ENCODE peak calls at places on chromosomes 3 and 15, in six cellular contexts. One of them, this sample, is unnamed. For H4K20me1 and H3K4me1, the result is how much of the 10 kb centered on the place peaks cover.

GRCh38 chr15:52196891-52197290 is 5.7 kb upstream of the GNB5 start:
- DNase-seq in PC-9: no peak
- DNase-seq in IMR-90: no peak
- DNase-seq in OCI-LY7: no peak
- DNase-seq in fibroblast of lung: no peak
- DNase-seq in GM23338: no peak
- DNase-seq in this sample: no peak

GRCh38 chr3:71160800-71161546 is 422.6 kb downstream of the FOXP1 start:
- DNase-seq in PC-9: peak
- DNase-seq in OCI-LY7: peak
- DNase-seq in fibroblast of lung: peak
- DNase-seq in IMR-90: peak
- DNase-seq in GM23338: no peak
- DNase-seq in this sample: peak

GRCh38 chr3:171772427-171773056 is 37.7 kb downstream of the PLD1 start:
- DNase-seq in GM23338: peak
- DNase-seq in PC-9: peak
- DNase-seq in fibroblast of lung: peak
- DNase-seq in IMR-90: peak
- DNase-seq in OCI-LY7: peak
- DNase-seq in this sample: peak

GRCh38 chr3:94440767-94441493 is 378.1 kb downstream of the NSUN3 start:
- DNase-seq in IMR-90: peak
- DNase-seq in PC-9: no peak
- DNase-seq in OCI-LY7: no peak
- DNase-seq in GM23338: no peak
- DNase-seq in fibroblast of lung: peak
- DNase-seq in this sample: no peak

GRCh38 chr15:85336870-85337269 is 43.5 kb upstream of the AKAP13 start:
- DNase-seq in PC-9: no peak
- DNase-seq in OCI-LY7: no peak
- DNase-seq in GM23338: no peak
- DNase-seq in IMR-90: no peak
- DNase-seq in fibroblast of lung: no peak
- DNase-seq in this sample: no peak

GRCh38 chr15:48191574-48192225 is at the start of gene CTXN2:
- DNase-seq in GM23338: peak
- DNase-seq in PC-9: no peak
- DNase-seq in OCI-LY7: no peak
- DNase-seq in IMR-90: no peak
- DNase-seq in fibroblast of lung: peak
- DNase-seq in this sample: no peak

GRCh38 chr15:70587896-70588567 is 175.3 kb downstream of the UACA start:
- DNase-seq in PC-9: no peak
- DNase-seq in OCI-LY7: no peak
- DNase-seq in IMR-90: no peak
- DNase-seq in GM23338: no peak
- DNase-seq in fibroblast of lung: no peak
- DNase-seq in this sample: no peak

GRCh38 chr3:132972333-132972732 is 65.9 kb upstream of the TMEM108 start:
- DNase-seq in fibroblast of lung: peak
- DNase-seq in IMR-90: peak
- DNase-seq in OCI-LY7: no peak
- DNase-seq in PC-9: no peak
- DNase-seq in GM23338: no peak
- DNase-seq in this sample: no peak

GRCh38 chr15:78372880-78373279 is 32.7 kb downstream of the CRABP1 start:
- DNase-seq in PC-9: no peak
- DNase-seq in GM23338: peak
- DNase-seq in IMR-90: no peak
- DNase-seq in fibroblast of lung: no peak
- DNase-seq in OCI-LY7: no peak
- DNase-seq in this sample: no peak

GRCh38 chr3:177051419-177051818 is 145.9 kb downstream of the TBL1XR1 start:
- DNase-seq in PC-9: no peak
- DNase-seq in GM23338: no peak
- DNase-seq in IMR-90: no peak
- DNase-seq in OCI-LY7: peak
- DNase-seq in fibroblast of lung: no peak
- DNase-seq in this sample: no peak

GRCh38 chr15:99424978-99425665 is 140.7 kb upstream of the MEF2A start:
- DNase-seq in PC-9: peak
- DNase-seq in OCI-LY7: no peak
- DNase-seq in GM23338: no peak
- DNase-seq in IMR-90: peak
- DNase-seq in fibroblast of lung: peak
- DNase-seq in this sample: no peak

GRCh38 chr3:62319570-62320243 is 53.6 kb downstream of the FEZF2 start:
- DNase-seq in fibroblast of lung: no peak
- DNase-seq in PC-9: no peak
- DNase-seq in IMR-90: no peak
- DNase-seq in GM23338: no peak
- DNase-seq in OCI-LY7: no peak
- DNase-seq in this sample: no peak

GRCh38 chr3:28039829-28040228 is 201.6 kb upstream of the CMC1 start:
- DNase-seq in IMR-90: no peak
- DNase-seq in fibroblast of lung: no peak
- DNase-seq in GM23338: no peak
- DNase-seq in OCI-LY7: no peak
- DNase-seq in PC-9: no peak
- DNase-seq in this sample: no peak

GRCh38 chr3:8938021-8938420 is 25.3 kb downstream of the RAD18 start:
- DNase-seq in PC-9: no peak
- DNase-seq in GM23338: peak
- DNase-seq in fibroblast of lung: peak
- DNase-seq in IMR-90: peak
- DNase-seq in OCI-LY7: peak
- DNase-seq in this sample: no peak
- TF ChIP-seq CTCF in PC-9: peak
- TF ChIP-seq CTCF in GM23338: peak
- TF ChIP-seq CTCF in fibroblast of lung: peak
- TF ChIP-seq CTCF in IMR-90: peak
- TF ChIP-seq CTCF in OCI-LY7: peak
- TF ChIP-seq CTCF in this sample: peak

DNA sequence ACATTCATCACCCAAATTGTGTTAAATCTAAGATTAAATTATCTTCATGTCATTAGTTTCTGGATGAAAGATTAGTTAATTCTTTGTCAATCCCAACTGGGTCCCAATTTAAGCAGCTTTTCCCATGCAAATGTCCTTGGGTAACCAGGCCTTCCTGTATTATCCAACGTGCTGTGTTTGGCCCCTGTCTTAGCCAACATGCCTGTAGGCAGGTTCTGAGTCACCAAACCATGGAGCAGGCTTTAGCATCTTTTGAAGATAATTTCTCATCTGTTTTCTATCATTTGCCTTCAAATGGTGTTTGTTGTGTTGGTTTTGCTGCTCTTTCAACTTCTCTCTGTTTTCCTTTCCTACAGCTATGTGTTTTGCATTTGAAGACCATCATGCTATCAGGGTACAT is 216.2 kb downstream of the ITPR1 start:
- DNase-seq in fibroblast of lung: no peak
- DNase-seq in OCI-LY7: no peak
- DNase-seq in PC-9: no peak
- DNase-seq in GM23338: no peak
- DNase-seq in IMR-90: peak
- DNase-seq in this sample: no peak
- H4K20me1 ChIP-seq in fibroblast of lung: under half
- H4K20me1 ChIP-seq in OCI-LY7: under half
- H4K20me1 ChIP-seq in PC-9: under half
- H4K20me1 ChIP-seq in GM23338: under half
- H4K20me1 ChIP-seq in IMR-90: under half
- H4K20me1 ChIP-seq in this sample: under half

DNA sequence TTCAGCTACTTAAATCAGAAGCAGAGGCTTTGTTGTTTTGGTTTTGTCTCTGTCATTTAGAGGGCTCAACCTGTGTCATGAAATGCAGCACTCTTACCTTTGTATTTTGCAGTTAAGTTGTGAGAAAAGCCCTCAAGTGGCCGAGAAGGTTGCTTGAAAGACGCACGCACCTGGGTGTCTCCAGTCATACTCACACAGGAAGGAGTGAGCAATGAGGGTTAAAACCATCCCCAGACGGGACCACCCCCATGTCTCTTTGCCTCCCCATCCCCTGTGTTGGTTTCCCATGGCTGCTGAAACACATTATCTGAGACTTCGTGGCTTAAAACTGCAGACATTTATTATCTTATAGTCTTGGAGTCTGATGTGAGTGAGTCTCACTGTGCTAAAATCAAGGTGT is 376.1 kb upstream of the CFAP20DC start:
- DNase-seq in IMR-90: no peak
- DNase-seq in GM23338: no peak
- DNase-seq in PC-9: no peak
- DNase-seq in OCI-LY7: peak
- DNase-seq in fibroblast of lung: peak
- DNase-seq in this sample: peak
- H3K4me1 ChIP-seq in IMR-90: under half
- H3K4me1 ChIP-seq in GM23338: under half
- H3K4me1 ChIP-seq in PC-9: under half
- H3K4me1 ChIP-seq in OCI-LY7: under half
- H3K4me1 ChIP-seq in fibroblast of lung: under half
- H3K4me1 ChIP-seq in this sample: under half

DNA sequence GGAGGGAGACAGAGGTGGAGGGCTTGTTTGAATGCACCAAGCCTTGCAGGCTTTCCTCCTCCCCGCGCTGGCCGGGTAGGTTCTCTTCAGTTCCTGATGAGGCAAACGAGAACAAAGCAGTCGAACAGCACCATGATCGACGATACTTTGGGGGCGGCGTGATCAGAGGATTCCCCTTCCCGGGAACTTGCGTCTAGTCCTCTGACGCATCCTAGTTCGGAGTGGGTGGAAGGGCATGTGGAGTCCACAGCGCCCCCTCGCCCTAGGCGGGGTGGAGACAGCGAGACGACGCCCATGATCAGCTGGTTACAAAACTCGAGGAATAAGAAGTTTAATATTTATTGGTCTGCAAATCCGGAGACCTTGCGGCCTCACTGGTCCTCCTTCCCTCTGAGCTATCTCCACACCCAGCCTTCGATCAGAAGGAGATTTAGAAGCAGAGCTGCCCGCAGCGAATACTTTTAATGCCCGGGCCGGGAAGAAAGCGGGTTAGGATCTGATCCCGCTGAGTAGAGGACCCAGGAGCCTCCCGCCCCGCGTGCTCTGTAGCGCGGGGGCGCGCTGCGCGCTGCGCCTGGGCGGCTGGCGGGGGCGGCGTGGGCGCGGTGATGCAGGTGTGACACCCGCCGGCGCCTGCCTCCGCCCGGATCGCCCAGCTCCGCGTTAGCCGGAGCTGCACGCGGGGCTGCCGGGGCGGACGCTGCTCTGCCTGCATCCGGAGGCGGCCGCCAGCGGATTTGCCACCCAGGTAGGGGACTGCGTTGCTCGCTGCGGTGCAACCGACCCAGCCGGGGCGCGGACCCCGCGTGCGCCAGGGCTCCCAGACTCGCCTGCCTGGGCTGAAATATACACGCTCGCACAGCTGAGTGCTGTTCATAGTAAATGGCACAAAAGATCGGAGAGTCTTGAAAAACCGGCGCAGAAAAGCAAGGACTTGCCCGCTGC is at the start of gene SV2B:
- DNase-seq in IMR-90: peak
- DNase-seq in GM23338: peak
- DNase-seq in fibroblast of lung: peak
- DNase-seq in PC-9: no peak
- DNase-seq in OCI-LY7: no peak
- DNase-seq in this sample: peak
- TF ChIP-seq CTCF in IMR-90: peak
- TF ChIP-seq CTCF in GM23338: peak
- TF ChIP-seq CTCF in fibroblast of lung: no peak
- TF ChIP-seq CTCF in PC-9: no peak
- TF ChIP-seq CTCF in OCI-LY7: no peak
- TF ChIP-seq CTCF in this sample: peak

GRCh38 chr15:60244813-60245212 is 153.0 kb downstream of the ANXA2 start:
- DNase-seq in IMR-90: no peak
- DNase-seq in OCI-LY7: no peak
- DNase-seq in GM23338: no peak
- DNase-seq in PC-9: no peak
- DNase-seq in fibroblast of lung: no peak
- DNase-seq in this sample: no peak
- H4K20me1 ChIP-seq in IMR-90: under half
- H4K20me1 ChIP-seq in OCI-LY7: under half
- H4K20me1 ChIP-seq in GM23338: under half
- H4K20me1 ChIP-seq in PC-9: under half
- H4K20me1 ChIP-seq in fibroblast of lung: under half
- H4K20me1 ChIP-seq in this sample: under half

GRCh38 chr3:17745301-17745700 is 2.9 kb upstream of the TBC1D5 start:
- DNase-seq in PC-9: no peak
- DNase-seq in GM23338: peak
- DNase-seq in IMR-90: no peak
- DNase-seq in fibroblast of lung: no peak
- DNase-seq in OCI-LY7: peak
- DNase-seq in this sample: no peak

GRCh38 chr3:17747890-17748247 is 5.4 kb upstream of the TBC1D5 start:
- DNase-seq in GM23338: no peak
- DNase-seq in OCI-LY7: no peak
- DNase-seq in IMR-90: no peak
- DNase-seq in fibroblast of lung: no peak
- DNase-seq in PC-9: no peak
- DNase-seq in this sample: no peak

GRCh38 chr3:17747184-17747889 is 4.9 kb upstream of the TBC1D5 start:
- DNase-seq in fibroblast of lung: peak
- DNase-seq in PC-9: no peak
- DNase-seq in IMR-90: no peak
- DNase-seq in OCI-LY7: peak
- DNase-seq in GM23338: no peak
- DNase-seq in this sample: peak

GRCh38 chr3:17744693-17745092 is 2.3 kb upstream of the TBC1D5 start:
- DNase-seq in OCI-LY7: no peak
- DNase-seq in PC-9: no peak
- DNase-seq in fibroblast of lung: no peak
- DNase-seq in GM23338: no peak
- DNase-seq in IMR-90: no peak
- DNase-seq in this sample: no peak

GRCh38 chr3:17745894-17746293 is 3.5 kb upstream of the TBC1D5 start:
- DNase-seq in PC-9: no peak
- DNase-seq in fibroblast of lung: no peak
- DNase-seq in GM23338: no peak
- DNase-seq in IMR-90: no peak
- DNase-seq in OCI-LY7: no peak
- DNase-seq in this sample: no peak
- H3K4me1 ChIP-seq in PC-9: under half
- H3K4me1 ChIP-seq in fibroblast of lung: under half
- H3K4me1 ChIP-seq in GM23338: under half
- H3K4me1 ChIP-seq in IMR-90: under half
- H3K4me1 ChIP-seq in OCI-LY7: half or more
- H3K4me1 ChIP-seq in this sample: under half

GRCh38 chr3:101667331-101667730 is 9.6 kb downstream of the ZBTB11 start:
- DNase-seq in OCI-LY7: no peak
- DNase-seq in IMR-90: no peak
- DNase-seq in fibroblast of lung: no peak
- DNase-seq in GM23338: no peak
- DNase-seq in PC-9: no peak
- DNase-seq in this sample: no peak
- TF ChIP-seq CTCF in OCI-LY7: no peak
- TF ChIP-seq CTCF in IMR-90: no peak
- TF ChIP-seq CTCF in fibroblast of lung: no peak
- TF ChIP-seq CTCF in GM23338: no peak
- TF ChIP-seq CTCF in PC-9: no peak
- TF ChIP-seq CTCF in this sample: no peak